ENCODE peak calls at places on chromosomes 2 and 18, in six cellular contexts. Z is astrocyte, D is pancreas, H is keratinocyte, A is right cardiac atrium, O is SK-N-SH. W is an unnamed sample.

GRCh38 chr2:236916181-236916580 is 169.5 kb upstream of the COPS8 start:
- DNase-seq in Z (no peak), D (no peak), H (no peak), A (no peak), O (no peak), W (no peak)

GRCh38 chr18:79863161-79863945 is 65.6 kb downstream of the KCNG2 start:
- DNase-seq in Z (no peak), D (no peak), H (no peak), A (no peak), O (no peak), W (no peak)

GRCh38 chr2:172283476-172283875 is 143.9 kb upstream of the ITGA6 start:
- DNase-seq in Z (peak; percentile 69), D (no peak), H (no peak), A (no peak), O (no peak), W (no peak)

GRCh38 chr2:224837558-224837957 is 121.4 kb upstream of the CCDC195 start:
- DNase-seq in Z (peak; percentile 94), D (no peak), H (no peak), A (peak; percentile 24), O (no peak), W (no peak)

GRCh38 chr2:65728477-65729180 is 296.2 kb upstream of the SPRED2 start:
- DNase-seq in Z (no peak), D (peak; percentile 71), H (no peak), A (no peak), O (no peak), W (no peak)

GRCh38 chr2:102063360-102063947 is 71.7 kb downstream of the IL1R2 start:
- DNase-seq in Z (peak; percentile 81), D (no peak), H (no peak), A (peak; percentile 90), O (no peak), W (no peak)

GRCh38 chr2:151878655-151879563 is 50.7 kb upstream of the ARL5A start:
- DNase-seq in Z (peak; percentile 55), D (no peak), H (no peak), A (no peak), O (no peak), W (no peak)

GRCh38 chr18:12247946-12248345 is 6.2 kb upstream of the CIDEA start:
- DNase-seq in Z (no peak), D (no peak), H (no peak), A (no peak), O (no peak), W (no peak)

GRCh38 chr2:202099515-202099914 is 26.5 kb downstream of the KIAA2012 start:
- DNase-seq in Z (no peak), D (no peak), H (no peak), A (no peak), O (no peak), W (no peak)

GRCh38 chr2:216678098-216678465 is 17.3 kb downstream of the IGFBP5 start:
- DNase-seq in Z (no peak), D (no peak), H (no peak), A (no peak), O (no peak), W (no peak)

GRCh38 chr2:98623657-98624056 is 15.3 kb downstream of the UNC50 start:
- DNase-seq in Z (no peak), D (no peak), H (no peak), A (peak; percentile 63), O (no peak), W (no peak)

GRCh38 chr2:37648316-37649011 is 23.0 kb downstream of the CDC42EP3 start:
- DNase-seq in Z (no peak), D (no peak), H (no peak), A (peak; percentile 64), O (no peak), W (peak; percentile 36)

GRCh38 chr2:72908741-72909140 is 8.6 kb upstream of the EMX1 start:
- DNase-seq in Z (no peak), D (no peak), H (no peak), A (no peak), O (no peak), W (no peak)

GRCh38 chr18:28112056-28112470 is 64.9 kb downstream of the CDH2 start:
- DNase-seq in Z (peak; percentile 95), D (no peak), H (no peak), A (no peak), O (no peak), W (no peak)

GRCh38 chr2:71647346-71647745 is 194.0 kb downstream of the DYSF start:
- DNase-seq in Z (peak; percentile 3), D (no peak), H (no peak), A (no peak), O (no peak), W (no peak)

GRCh38 chr18:32930695-32931301 is 158.0 kb upstream of the KLHL14 start:
- DNase-seq in Z (peak; percentile 52), D (no peak), H (peak; percentile 11), A (no peak), O (peak; percentile 58), W (no peak)

GRCh38 chr18:68234115-68234514 is 480.8 kb downstream of the TMX3 start:
- DNase-seq in Z (peak; percentile 58), D (no peak), H (no peak), A (no peak), O (no peak), W (no peak)
- H3K9me3 ChIP-seq in Z (no peaks in the 10 kb centered on the region), D (no peaks in the 10 kb centered on the region), H (no peaks in the 10 kb centered on the region), A (no peaks in the 10 kb centered on the region), O (no peaks in the 10 kb centered on the region), W (no peaks in the 10 kb centered on the region)

GRCh38 chr2:10940607-10941006 is 28.9 kb downstream of the KCNF1 start:
- DNase-seq in Z (no peak), D (no peak), H (no peak), A (no peak), O (no peak), W (no peak)
- H3K9me3 ChIP-seq in Z (peaks cover 5% of the 10 kb centered on the region), D (no peaks in the 10 kb centered on the region), H (no peaks in the 10 kb centered on the region), A (no peaks in the 10 kb centered on the region), O (no peaks in the 10 kb centered on the region), W (no peaks in the 10 kb centered on the region)

GRCh38 chr2:204207851-204208250 is 271.3 kb downstream of the ICOS start:
- DNase-seq in Z (no peak), D (no peak), H (no peak), A (no peak), O (no peak), W (no peak)
- H3K9me3 ChIP-seq in Z (no peaks in the 10 kb centered on the region), D (no peaks in the 10 kb centered on the region), H (no peaks in the 10 kb centered on the region), A (no peaks in the 10 kb centered on the region), O (no peaks in the 10 kb centered on the region), W (no peaks in the 10 kb centered on the region)

GRCh38 chr2:1991706-1992245 is 247.5 kb upstream of the PXDN start:
- DNase-seq in Z (no peak), D (no peak), H (no peak), A (no peak), O (no peak), W (no peak)
- H3K9me3 ChIP-seq in Z (no peaks in the 10 kb centered on the region), D (no peaks in the 10 kb centered on the region), H (no peaks in the 10 kb centered on the region), A (no peaks in the 10 kb centered on the region), O (no peaks in the 10 kb centered on the region), W (no peaks in the 10 kb centered on the region)

DNA sequence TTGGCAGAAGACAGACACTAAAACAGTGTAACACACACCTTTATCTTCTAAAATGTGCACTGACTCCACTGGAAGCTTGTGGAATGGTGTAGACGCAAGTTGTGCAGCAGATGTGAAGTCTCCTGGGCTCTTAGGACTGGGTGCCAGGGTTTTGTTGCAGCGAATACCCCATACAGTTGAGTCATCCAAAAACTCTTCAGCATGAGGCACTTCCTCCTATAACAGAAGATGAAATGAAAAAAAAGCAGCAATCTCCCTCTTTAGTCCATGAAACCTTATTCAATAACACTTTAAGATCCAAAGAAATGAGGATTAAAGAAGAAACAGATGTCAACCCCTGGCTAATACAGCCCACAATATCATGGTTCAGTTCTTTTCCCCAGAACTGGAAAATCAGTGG is 22.2 kb downstream of the BUB1 start:
- DNase-seq in Z (peak; percentile 49), D (no peak), H (no peak), A (no peak), O (no peak), W (no peak)
- H3K9me3 ChIP-seq in Z (no peaks in the 10 kb centered on the region), D (no peaks in the 10 kb centered on the region), H (no peaks in the 10 kb centered on the region), A (no peaks in the 10 kb centered on the region), O (no peaks in the 10 kb centered on the region), W (no peaks in the 10 kb centered on the region)

DNA sequence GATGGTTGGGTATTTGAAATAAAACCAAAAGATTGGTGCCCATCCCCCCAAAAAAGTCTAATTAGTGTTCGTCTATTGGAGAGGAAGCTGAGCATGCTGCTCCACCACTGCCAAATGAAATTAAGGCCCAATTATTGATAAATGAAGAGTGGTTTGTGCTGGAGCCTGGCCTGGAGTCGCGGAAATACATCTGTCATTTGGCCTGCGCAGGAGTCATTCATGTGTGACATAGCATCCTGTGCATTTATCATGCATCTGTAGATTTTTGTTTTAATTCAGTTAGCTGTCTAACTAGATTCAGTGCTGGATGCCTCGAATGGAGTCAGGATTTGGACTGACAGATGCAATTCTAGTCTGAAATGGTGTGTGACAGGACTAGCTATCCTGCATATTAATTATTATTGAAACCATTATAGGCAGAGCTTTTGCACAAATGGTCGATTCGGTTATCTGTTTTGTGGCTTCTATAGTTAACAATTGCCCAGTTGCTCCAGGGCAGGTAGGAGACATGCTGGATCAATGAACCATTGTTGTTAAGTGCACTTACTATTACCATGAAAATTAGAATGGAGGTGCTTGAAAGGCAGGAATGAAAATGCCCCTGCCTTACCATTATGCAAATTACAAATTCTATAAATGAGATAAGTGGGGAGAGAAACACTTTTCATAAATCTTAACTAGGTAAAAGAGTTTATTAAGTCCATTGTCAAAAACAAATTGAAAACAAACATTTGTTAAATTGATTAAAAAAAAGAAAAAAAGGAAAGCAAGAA is 450.5 kb upstream of the TCF4 start:
- DNase-seq in Z (no peak), D (no peak), H (no peak), A (no peak), O (peak; percentile 63), W (no peak)
- H3K9me3 ChIP-seq in Z (no peaks in the 10 kb centered on the region), D (no peaks in the 10 kb centered on the region), H (no peaks in the 10 kb centered on the region), A (no peaks in the 10 kb centered on the region), O (no peaks in the 10 kb centered on the region), W (no peaks in the 10 kb centered on the region)

GRCh38 chr18:24027156-24027555 is 12.6 kb downstream of the TTC39C start:
- DNase-seq in Z (peak; percentile 90), D (peak; percentile 19), H (peak; percentile 69), A (peak; percentile 74), O (no peak), W (no peak)
- H3K9me3 ChIP-seq in Z (no peaks in the 10 kb centered on the region), D (no peaks in the 10 kb centered on the region), H (no peaks in the 10 kb centered on the region), A (no peaks in the 10 kb centered on the region), O (no peaks in the 10 kb centered on the region), W (no peaks in the 10 kb centered on the region)